ENCODE peak calls at places on chromosome 9, in seven cellular contexts. P is HCT116, C is HepG2, U is ovary, D is H1, F is transverse colon, I is A549. L is an unnamed sample.
A peak's percentile ranks its signal among the peaks of the same experiment; 100 is the strongest.

GRCh38 chr9:130663258-130664171 is 879 bp upstream of the PRDM12 start:
- DNase-seq in P (no peak), C (no peak), U (no peak), D (peak; percentile 83), F (no peak), I (no peak), L (no peak)

GRCh38 chr9:111902396-111903147 is 6.0 kb downstream of the UGCG start:
- DNase-seq in P (no peak), C (no peak), U (no peak), D (no peak), F (no peak), I (no peak), L (no peak)

GRCh38 chr9:4297151-4297794 is 2.6 kb downstream of the GLIS3 start:
- DNase-seq in P (peak; percentile 79), C (peak; percentile 57), U (peak; percentile 80), D (peak; percentile 86), F (peak; percentile 80), I (peak; percentile 92), L (peak; percentile 70)

GRCh38 chr9:5941214-5941613 is 50.5 kb downstream of the MLANA start:
- DNase-seq in P (no peak), C (no peak), U (no peak), D (no peak), F (no peak), I (no peak), L (no peak)

GRCh38 chr9:6109986-6110385 is 94.6 kb upstream of the RANBP6 start:
- DNase-seq in P (no peak), C (no peak), U (no peak), D (no peak), F (no peak), I (no peak), L (no peak)

GRCh38 chr9:33748633-33749304 is 46.6 kb upstream of the PRSS3 start:
- DNase-seq in P (no peak), C (no peak), U (no peak), D (no peak), F (no peak), I (no peak), L (no peak)

GRCh38 chr9:69444021-69444420 is 119.0 kb downstream of the ENTREP1 start:
- DNase-seq in P (no peak), C (no peak), U (no peak), D (no peak), F (no peak), I (no peak), L (no peak)

GRCh38 chr9:75200892-75201470 is 112.7 kb downstream of the OSTF1 start:
- DNase-seq in P (peak; percentile 61), C (peak; percentile 47), U (no peak), D (no peak), F (no peak), I (peak; percentile 61), L (peak; percentile 39)

GRCh38 chr9:114965565-114965964 is 35.2 kb upstream of the TNFSF8 start:
- DNase-seq in P (no peak), C (no peak), U (no peak), D (no peak), F (no peak), I (no peak), L (no peak)

GRCh38 chr9:105187781-105188180 is 56.7 kb upstream of the SLC44A1 start:
- DNase-seq in P (no peak), C (peak; percentile 15), U (no peak), D (no peak), F (no peak), I (peak; percentile 87), L (no peak)

GRCh38 chr9:136847827-136848392 is 1.3 kb upstream of the PHPT1 start:
- DNase-seq in P (peak; percentile 67), C (peak; percentile 72), U (no peak), D (peak; percentile 89), F (peak; percentile 94), I (peak; percentile 91), L (peak; percentile 83)
- TF ChIP-seq POLR2A in P (peak; percentile 81), C (peak; percentile 52), U (no peak), D (no peak), F (peak; percentile 96), I (peak; percentile 97), L (no peak)

GRCh38 chr9:137240321-137240840 is 706 bp upstream of the TUBB4B start:
- DNase-seq in P (no peak), C (no peak), U (peak; percentile 77), D (no peak), F (peak; percentile 83), I (peak; percentile 80), L (peak; percentile 37)

GRCh38 chr9:137242329-137243204 is 1.5 kb downstream of the TUBB4B start:
- DNase-seq in P (no peak), C (no peak), U (no peak), D (no peak), F (no peak), I (no peak), L (no peak)

GRCh38 chr9:137243626-137244485 is 2.8 kb downstream of the TUBB4B start:
- DNase-seq in P (no peak), C (no peak), U (no peak), D (peak; percentile 50), F (peak; percentile 52), I (no peak), L (no peak)

GRCh38 chr9:137241490-137242328 is 622 bp downstream of the TUBB4B start:
- DNase-seq in P (no peak), C (peak; percentile 54), U (peak; percentile 72), D (no peak), F (peak; percentile 80), I (no peak), L (peak; percentile 39)

GRCh38 chr9:137240841-137241489 is at the start of gene TUBB4B:
- DNase-seq in P (peak; percentile 100), C (peak; percentile 99), U (peak; percentile 99), D (peak; percentile 94), F (peak; percentile 99), I (peak; percentile 100), L (peak; percentile 99)
- H3K4me1 ChIP-seq in P (peaks cover 61% of the 10 kb centered on the region), C (peaks cover 62% of the 10 kb centered on the region), U (peaks cover 12% of the 10 kb centered on the region), D (peaks cover 27% of the 10 kb centered on the region), F (peaks cover 48% of the 10 kb centered on the region), I (peaks cover 54% of the 10 kb centered on the region), L (peaks cover 36% of the 10 kb centered on the region)

DNA sequence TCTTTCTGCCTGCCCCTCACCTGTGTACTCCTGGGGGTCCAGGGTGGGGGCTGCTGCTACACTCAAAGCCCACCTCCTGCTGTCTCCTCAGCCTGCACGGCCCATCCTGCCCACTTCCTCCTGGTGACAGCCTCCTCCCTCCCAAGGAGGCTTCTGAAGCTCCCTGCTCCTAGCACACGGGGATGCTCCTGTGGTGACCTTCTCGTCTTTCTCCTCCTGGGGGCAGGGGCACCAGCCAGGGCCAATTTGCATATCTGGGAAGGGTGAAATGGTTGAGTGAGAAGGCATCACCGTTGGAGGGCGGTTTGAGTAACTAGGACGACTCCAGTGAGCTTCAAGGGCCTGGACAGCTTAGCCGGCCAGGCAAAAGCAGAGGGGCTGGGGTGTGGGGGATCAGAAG is 51.9 kb upstream of the COL5A1 start:
- DNase-seq in P (no peak), C (no peak), U (no peak), D (no peak), F (no peak), I (no peak), L (no peak)
- TF ChIP-seq POLR2A in P (no peak), C (no peak), U (no peak), D (no peak), F (no peak), I (no peak), L (no peak)

DNA sequence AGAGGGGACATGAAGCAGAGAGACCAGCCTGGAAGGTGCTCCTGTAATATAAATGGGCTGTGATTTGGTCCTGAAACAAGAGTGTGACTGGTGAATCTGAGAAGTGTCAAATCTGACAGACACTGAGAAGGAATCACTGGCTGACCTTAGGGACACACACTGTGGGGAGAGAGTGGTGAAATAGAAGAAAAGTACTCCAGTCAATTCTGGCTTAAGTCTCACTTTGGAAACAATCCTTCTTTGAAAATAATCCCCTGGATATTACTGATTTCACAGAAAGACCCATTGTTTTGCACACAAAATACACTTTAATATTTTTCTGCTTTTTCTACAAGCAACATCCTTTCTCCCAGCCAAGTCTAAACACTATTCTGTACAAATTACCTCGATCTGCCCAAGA is 68.8 kb downstream of the MAPKAP1 start:
- DNase-seq in P (no peak), C (no peak), U (no peak), D (no peak), F (no peak), I (no peak), L (no peak)
- H3K4me1 ChIP-seq in P (peaks cover 19% of the 10 kb centered on the region), C (peaks cover 11% of the 10 kb centered on the region), U (peaks cover 6% of the 10 kb centered on the region), D (peaks cover 3% of the 10 kb centered on the region), F (peaks cover 11% of the 10 kb centered on the region), I (peaks cover 14% of the 10 kb centered on the region), L (peaks cover 8% of the 10 kb centered on the region)

DNA sequence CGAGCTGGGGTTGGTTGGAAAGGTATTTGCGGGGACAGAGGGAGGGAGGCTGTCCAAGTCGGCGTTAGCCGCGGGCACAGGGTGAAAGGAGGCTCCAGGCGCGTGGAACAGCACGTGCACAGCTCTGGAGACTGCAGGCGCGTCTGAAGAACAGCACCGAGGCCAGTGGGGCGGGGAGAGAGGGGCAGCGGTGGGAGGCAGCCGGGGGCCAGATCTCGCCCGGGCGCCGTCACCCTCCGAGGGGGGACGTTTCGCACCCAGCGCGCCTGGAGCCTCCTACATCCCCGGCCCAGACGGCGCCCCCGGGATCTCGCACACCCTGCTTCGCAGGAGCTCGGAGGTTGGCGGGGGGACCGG is 79.6 kb downstream of the NTNG2 start:
- DNase-seq in P (no peak), C (no peak), U (no peak), D (no peak), F (no peak), I (no peak), L (no peak)
- TF ChIP-seq POLR2A in P (no peak), C (no peak), U (no peak), D (no peak), F (no peak), I (no peak), L (no peak)

GRCh38 chr9:38052147-38052546 is 16.9 kb downstream of the SHB start:
- DNase-seq in P (no peak), C (no peak), U (no peak), D (no peak), F (no peak), I (no peak), L (no peak)
- H3K4me1 ChIP-seq in P (peaks cover 45% of the 10 kb centered on the region), C (peaks cover 98% of the 10 kb centered on the region), U (peaks cover 4% of the 10 kb centered on the region), D (peaks cover 14% of the 10 kb centered on the region), F (peaks cover 13% of the 10 kb centered on the region), I (peaks cover 60% of the 10 kb centered on the region), L (peaks cover 19% of the 10 kb centered on the region)

DNA sequence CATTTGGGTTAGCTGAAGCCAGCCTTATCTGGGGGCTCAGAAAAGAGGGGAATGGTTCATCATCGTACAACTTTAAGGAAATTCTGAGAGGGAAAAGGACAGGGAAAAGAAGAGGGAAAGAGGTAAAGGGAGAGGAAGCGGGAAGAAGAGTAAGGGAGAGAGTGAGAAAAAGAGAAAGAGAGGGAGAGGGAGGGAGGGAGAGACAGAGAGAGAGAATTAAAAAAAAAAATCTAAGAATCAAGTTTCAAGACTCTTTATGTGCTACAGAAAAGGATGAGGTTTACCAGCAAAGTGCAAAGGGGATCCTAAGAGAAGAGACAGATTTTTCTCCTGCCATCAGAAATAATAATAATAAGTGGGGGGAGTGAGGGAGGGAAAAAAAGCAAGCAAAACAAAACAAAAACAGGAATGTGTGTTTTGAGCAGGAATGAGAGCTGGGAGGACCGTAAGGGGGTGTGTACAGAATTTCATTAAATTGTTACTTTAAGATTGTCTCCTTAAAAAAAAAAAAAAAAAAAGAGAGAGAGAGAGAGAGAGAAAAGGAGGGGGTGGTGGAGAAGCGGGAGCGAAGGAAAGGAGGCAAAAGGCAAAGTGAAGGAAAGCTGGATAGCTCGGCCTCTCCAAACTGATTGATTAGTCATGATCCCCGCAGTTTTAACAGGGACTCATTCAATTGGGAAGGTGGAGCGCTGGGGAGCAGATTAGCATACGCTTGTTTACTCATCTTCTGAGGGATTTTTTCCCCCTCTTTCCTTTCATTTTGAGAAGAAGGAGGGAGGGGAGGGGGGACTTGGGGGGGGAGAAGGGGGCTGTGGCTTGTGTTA is 438 bp upstream of the PAPPA start:
- DNase-seq in P (no peak), C (no peak), U (no peak), D (no peak), F (no peak), I (peak; percentile 94), L (no peak)
- TF ChIP-seq POLR2A in P (no peak), C (no peak), U (no peak), D (no peak), F (no peak), I (no peak), L (no peak)

GRCh38 chr9:133710661-133711427 is 27.3 kb downstream of the SARDH start:
- DNase-seq in P (no peak), C (no peak), U (peak; percentile 22), D (no peak), F (no peak), I (no peak), L (no peak)
- H3K4me1 ChIP-seq in P (no peaks in the 10 kb centered on the region), C (peaks cover 49% of the 10 kb centered on the region), U (peaks cover 18% of the 10 kb centered on the region), D (peaks cover 3% of the 10 kb centered on the region), F (no peaks in the 10 kb centered on the region), I (no peaks in the 10 kb centered on the region), L (peaks cover 17% of the 10 kb centered on the region)

L was measured in tibial nerve.